ENCODE peak calls at places on chromosomes 6 and 20, in seven cellular contexts. B, F, T, K, E, Z and X are unnamed samples.
A peak's percentile ranks its signal among the peaks of the same experiment; 100 is the strongest.

GRCh38 chr6:33592595-33593413 is 12.7 kb upstream of the BAK1 start:
- DNase-seq in T (no peak), E (no peak), B (no peak), F (peak; percentile 62), K (no peak), Z (peak; percentile 67), X (peak; percentile 63)

GRCh38 chr6:31086788-31087440 is 25.5 kb downstream of the C6orf15 start:
- DNase-seq in K (no peak), T (no peak), E (peak; percentile 34), F (no peak), Z (no peak), B (peak; percentile 84), X (no peak)

GRCh38 chr6:139587469-139587868 is 213.0 kb upstream of the CITED2 start:
- DNase-seq in Z (no peak), K (no peak), E (peak; percentile 79), B (peak; percentile 93), F (no peak), T (no peak), X (no peak)

GRCh38 chr6:9848094-9848493 is 566.8 kb downstream of the TFAP2A start:
- DNase-seq in B (peak; percentile 39), Z (no peak), E (no peak), F (no peak), T (no peak), K (no peak), X (no peak)

GRCh38 chr20:10502098-10502526 is 67.0 kb downstream of the SLX4IP start:
- DNase-seq in T (no peak), Z (no peak), B (no peak), K (no peak), F (no peak), E (no peak), X (no peak)

GRCh38 chr6:147936703-147937102 is 405.9 kb upstream of the SASH1 start:
- DNase-seq in B (no peak), K (no peak), T (no peak), Z (no peak), F (no peak), E (no peak), X (no peak)

GRCh38 chr6:117399924-117400323 is 25.8 kb downstream of the ROS1 start:
- DNase-seq in Z (no peak), F (no peak), B (peak; percentile 4), T (no peak), E (no peak), K (no peak), X (no peak)

GRCh38 chr6:142944126-142945066 is 580 bp downstream of the HIVEP2 start:
- DNase-seq in B (peak; percentile 90), Z (peak; percentile 95), E (peak; percentile 69), K (peak; percentile 52), F (peak; percentile 83), T (peak; percentile 88), X (peak; percentile 57)

GRCh38 chr6:168676552-168677317 is 235.8 kb downstream of the SMOC2 start:
- DNase-seq in B (no peak), E (no peak), T (no peak), Z (no peak), K (no peak), F (no peak), X (no peak)

GRCh38 chr20:10478205-10478604 is 43.1 kb downstream of the SLX4IP start:
- DNase-seq in T (no peak), F (no peak), B (no peak), K (no peak), Z (no peak), E (no peak), X (no peak)

GRCh38 chr6:83615025-83615999 is 93.6 kb downstream of the SNAP91 start:
- DNase-seq in T (no peak), B (peak; percentile 37), F (no peak), K (peak; percentile 47), E (peak; percentile 1), Z (no peak), X (no peak)

GRCh38 chr6:73506246-73506645 is 14.6 kb downstream of the EEF1A1 start:
- DNase-seq in Z (no peak), K (no peak), E (no peak), T (no peak), B (no peak), F (no peak), X (no peak)

GRCh38 chr6:16850332-16851022 is 89.2 kb upstream of the ATXN1 start:
- DNase-seq in F (no peak), T (no peak), Z (no peak), E (no peak), B (no peak), K (no peak), X (no peak)

GRCh38 chr20:57874141-57874540 is 164.3 kb upstream of the PMEPA1 start:
- DNase-seq in B (no peak), T (no peak), Z (no peak), K (no peak), F (no peak), E (no peak), X (no peak)

GRCh38 chr20:32050324-32050723 is 1.7 kb upstream of the HCK start:
- DNase-seq in Z (no peak), E (no peak), T (no peak), B (no peak), K (no peak), F (no peak), X (no peak)

GRCh38 chr6:142474446-142475289 is 172.9 kb downstream of the ADGRG6 start:
- DNase-seq in T (no peak), B (peak; percentile 76), K (peak; percentile 77), Z (peak; percentile 36), F (no peak), E (peak; percentile 44), X (no peak)

DNA sequence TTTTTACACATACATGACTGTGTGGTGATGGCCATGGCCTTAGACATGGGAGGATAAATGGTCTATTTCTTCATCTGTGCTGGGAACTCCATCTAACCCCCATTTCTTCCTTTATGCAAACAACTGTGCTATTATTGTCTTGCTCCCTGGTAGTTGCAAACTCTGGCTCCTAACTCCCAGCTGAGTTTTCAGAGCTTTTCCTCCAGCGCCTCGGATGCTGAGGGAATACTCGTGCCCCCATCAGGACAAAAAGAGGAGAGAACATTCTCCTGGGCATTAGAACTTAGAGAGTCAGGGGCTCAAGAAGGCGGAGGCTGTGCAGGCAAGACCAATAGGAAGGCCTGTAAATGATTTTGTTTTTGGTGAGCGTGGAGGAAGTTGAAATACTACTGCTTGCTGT is 2.1 kb downstream of the DAAM2 start:
- DNase-seq in T (no peak), K (no peak), F (no peak), E (no peak), Z (no peak), B (no peak), X (no peak)
- H3K27ac ChIP-seq in T (no peak overlapping the region), K (no peak overlapping the region), F (no peak overlapping the region), E (no peak overlapping the region), Z (no peak overlapping the region), B (no peak overlapping the region), X (peak overlapping the region; percentile 89)

GRCh38 chr6:106381871-106382270 is 21.4 kb downstream of the CRYBG1 start:
- DNase-seq in B (no peak), E (no peak), K (no peak), Z (no peak), T (no peak), F (no peak), X (no peak)

GRCh38 chr6:106381223-106381622 is 20.7 kb downstream of the CRYBG1 start:
- DNase-seq in T (no peak), B (no peak), Z (no peak), E (no peak), K (no peak), F (no peak), X (no peak)

GRCh38 chr6:106377061-106377540 is 16.6 kb downstream of the CRYBG1 start:
- DNase-seq in F (no peak), T (no peak), B (peak; percentile 34), E (no peak), Z (no peak), K (no peak), X (no peak)

GRCh38 chr6:106380407-106380806 is 19.9 kb downstream of the CRYBG1 start:
- DNase-seq in F (no peak), B (peak; percentile 14), K (no peak), E (no peak), T (no peak), Z (no peak), X (no peak)

GRCh38 chr6:106379951-106380350 is 19.4 kb downstream of the CRYBG1 start:
- DNase-seq in Z (no peak), T (no peak), E (no peak), K (no peak), F (no peak), B (no peak), X (no peak)
- H3K27ac ChIP-seq in Z (no peak overlapping the region), T (no peak overlapping the region), E (no peak overlapping the region), K (no peak overlapping the region), F (no peak overlapping the region), B (no peak overlapping the region), X (no peak overlapping the region)

GRCh38 chr6:43189905-43190304 is 7.9 kb downstream of the CUL9 start:
- DNase-seq in Z (no peak), B (no peak), T (no peak), E (no peak), K (no peak), F (no peak), X (no peak)
- H3K27ac ChIP-seq in Z (no peak overlapping the region), B (no peak overlapping the region), T (no peak overlapping the region), E (no peak overlapping the region), K (no peak overlapping the region), F (no peak overlapping the region), X (no peak overlapping the region)

DNA sequence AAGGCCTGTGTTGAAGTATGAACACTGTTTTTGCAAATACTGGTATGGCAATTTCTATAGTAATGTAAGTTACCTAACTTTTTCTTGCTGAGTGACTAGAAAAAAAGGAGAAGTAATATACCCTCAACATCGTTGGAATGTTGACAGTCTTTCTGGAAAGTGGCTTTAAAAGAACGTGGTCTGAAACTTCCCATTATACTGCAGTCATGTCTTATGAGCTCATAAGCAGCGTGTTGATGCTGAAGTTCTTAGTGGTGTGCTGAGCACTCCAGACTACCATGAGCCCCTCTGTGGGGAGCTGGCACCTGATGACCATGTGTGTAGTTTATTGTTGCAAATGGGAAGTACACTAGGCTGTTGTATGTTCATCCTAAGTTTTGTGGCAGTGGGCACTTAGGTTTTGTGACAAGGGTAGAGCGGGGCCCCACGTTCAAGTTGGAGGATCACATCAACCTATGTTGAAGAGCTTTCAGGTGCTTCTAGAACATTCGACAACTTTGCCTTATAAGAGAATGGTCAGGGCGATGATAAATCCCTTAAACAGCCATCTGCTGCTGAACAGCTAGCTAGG is 120.6 kb downstream of the ARMC2 start:
- DNase-seq in Z (no peak), F (no peak), K (no peak), T (no peak), E (no peak), B (no peak), X (no peak)
- H3K27ac ChIP-seq in Z (peak overlapping the region; percentile 29), F (no peak overlapping the region), K (no peak overlapping the region), T (no peak overlapping the region), E (no peak overlapping the region), B (no peak overlapping the region), X (no peak overlapping the region)

GRCh38 chr6:161273356-161273751 is 507 bp downstream of the AGPAT4 start:
- DNase-seq in E (no peak), K (peak; percentile 7), T (peak; percentile 43), Z (no peak), B (peak; percentile 48), F (peak; percentile 58), X (no peak)
- H3K27ac ChIP-seq in E (no peak overlapping the region), K (no peak overlapping the region), T (peak overlapping the region; percentile 78), Z (no peak overlapping the region), B (peak overlapping the region; percentile 18), F (peak overlapping the region; percentile 79), X (no peak overlapping the region)